ENCODE peak calls at places on chromosomes 3 and 15, in ten cellular contexts. K is Karpas-422; B is AML-193; L is activated CD8-positive, alpha-beta T cell treated with anti-CD3 and anti-CD28 coated beads, Interleukin-2, amount 10 ng/mL, durations not matched to agents 7 days and 5 days; W is ureter; P is B cell; H is dorsolateral prefrontal cortex; Z is fibroblast of pulmonary artery; O is activated CD4-positive, alpha-beta T cell treated with anti-CD3 and anti-CD28 coated beads for 48 hours; V is NCI-H1105. Q is an unnamed sample.

GRCh38 chr3:64327039-64327804 is 102.0 kb upstream of the PRICKLE2 start:
- DNase-seq in K (no peak), B (no peak), L (no peak), W (peak), P (no peak), H (peak), Z (peak), O (no peak), V (no peak), Q (no peak)

GRCh38 chr15:92574566-92574965 is 81.0 kb downstream of the FAM174B start:
- DNase-seq in K (no peak), B (no peak), L (no peak), W (no peak), P (no peak), H (no peak), Z (no peak), O (no peak), V (no peak), Q (no peak)

GRCh38 chr15:101347454-101347853 is 52.4 kb upstream of the SNRPA1 start:
- DNase-seq in K (no peak), B (no peak), L (no peak), W (no peak), P (no peak), H (no peak), Z (no peak), O (no peak), V (no peak), Q (no peak)

GRCh38 chr15:29968099-29968892 is 114.5 kb upstream of the GOLGA8J start:
- DNase-seq in K (no peak), B (no peak), L (no peak), W (no peak), P (no peak), H (peak), Z (no peak), O (no peak), V (no peak), Q (no peak)

GRCh38 chr3:23017800-23018199 is 185.3 kb upstream of the UBE2E2 start:
- DNase-seq in K (no peak), B (no peak), L (no peak), W (no peak), P (no peak), H (no peak), Z (peak), O (no peak), V (no peak), Q (no peak)

GRCh38 chr15:48962662-48963523 is 826 bp downstream of the SHC4 start:
- DNase-seq in K (no peak), B (no peak), L (peak), W (no peak), P (no peak), H (peak), Z (peak), O (no peak), V (no peak), Q (no peak)

GRCh38 chr3:157179365-157179803 is 19.4 kb upstream of the CCNL1 start:
- DNase-seq in K (no peak), B (no peak), L (no peak), W (no peak), P (no peak), H (no peak), Z (no peak), O (no peak), V (no peak), Q (no peak)

GRCh38 chr3:10745392-10745791 is 70.6 kb upstream of the SLC6A11 start:
- DNase-seq in K (no peak), B (no peak), L (no peak), W (no peak), P (no peak), H (no peak), Z (no peak), O (no peak), V (no peak), Q (no peak)

GRCh38 chr3:42655331-42655888 is 1.9 kb downstream of the ZBTB47 start:
- DNase-seq in K (no peak), B (no peak), L (no peak), W (peak), P (no peak), H (no peak), Z (no peak), O (no peak), V (no peak), Q (no peak)

GRCh38 chr15:67548532-67548852 is 6.0 kb downstream of the MAP2K5 start:
- DNase-seq in K (no peak), B (no peak), L (no peak), W (no peak), P (no peak), H (no peak), Z (no peak), O (no peak), V (no peak), Q (no peak)

GRCh38 chr15:69713726-69714559 is 261.3 kb downstream of the RPLP1 start:
- DNase-seq in K (no peak), B (no peak), L (peak), W (no peak), P (no peak), H (no peak), Z (no peak), O (peak), V (no peak), Q (peak)

GRCh38 chr15:63122002-63122893 is 587 bp downstream of the LACTB start:
- DNase-seq in K (peak), B (peak), L (peak), W (peak), P (peak), H (peak), Z (peak), O (peak), V (peak), Q (peak)

GRCh38 chr3:53583161-53583690 is 88.8 kb downstream of the CACNA1D start:
- DNase-seq in K (no peak), B (no peak), L (no peak), W (no peak), P (no peak), H (no peak), Z (no peak), O (no peak), V (no peak), Q (no peak)

GRCh38 chr3:162610261-162610660 is 1113.7 kb downstream of the OTOL1 start:
- DNase-seq in K (no peak), B (no peak), L (no peak), W (no peak), P (no peak), H (no peak), Z (no peak), O (no peak), V (no peak), Q (no peak)

GRCh38 chr3:60523536-60523935 is 727.7 kb downstream of the FHIT start:
- DNase-seq in K (no peak), B (no peak), L (no peak), W (no peak), P (no peak), H (no peak), Z (no peak), O (no peak), V (no peak), Q (no peak)

GRCh38 chr3:66302288-66302687 is 81.5 kb downstream of the SLC25A26 start:
- DNase-seq in K (no peak), B (no peak), L (peak), W (no peak), P (no peak), H (no peak), Z (no peak), O (peak), V (no peak), Q (no peak)

GRCh38 chr3:182252802-182253201 is 540.5 kb upstream of the ATP11B start:
- DNase-seq in K (no peak), B (no peak), L (no peak), W (no peak), P (no peak), H (no peak), Z (no peak), O (no peak), V (no peak), Q (no peak)

GRCh38 chr15:34366271-34367043 is 539 bp downstream of the LPCAT4 start:
- DNase-seq in K (peak), B (peak), L (peak), W (peak), P (no peak), H (peak), Z (peak), O (peak), V (peak), Q (no peak)

GRCh38 chr3:60803156-60803555 is 448.1 kb downstream of the FHIT start:
- DNase-seq in K (no peak), B (no peak), L (no peak), W (no peak), P (no peak), H (no peak), Z (no peak), O (no peak), V (no peak), Q (no peak)

GRCh38 chr3:23004971-23005370 is 198.2 kb upstream of the UBE2E2 start:
- DNase-seq in K (no peak), B (no peak), L (no peak), W (no peak), P (no peak), H (no peak), Z (peak), O (no peak), V (no peak), Q (no peak)

GRCh38 chr3:62318365-62318751 is 55.0 kb downstream of the FEZF2 start:
- DNase-seq in K (no peak), B (no peak), L (no peak), W (no peak), P (no peak), H (no peak), Z (no peak), O (no peak), V (no peak), Q (no peak)

GRCh38 chr15:32872606-32873291 is 154.9 kb downstream of the GREM1 start:
- DNase-seq in K (peak), B (no peak), L (no peak), W (peak), P (no peak), H (no peak), Z (peak), O (no peak), V (no peak), Q (no peak)

GRCh38 chr3:20324664-20325478 is 138.9 kb upstream of the SGO1 start:
- DNase-seq in K (peak), B (no peak), L (no peak), W (no peak), P (no peak), H (no peak), Z (peak), O (no peak), V (no peak), Q (peak)

GRCh38 chr3:15815696-15816095 is 17.9 kb upstream of the ANKRD28 start:
- DNase-seq in K (peak), B (peak), L (no peak), W (no peak), P (no peak), H (no peak), Z (peak), O (no peak), V (no peak), Q (no peak)

GRCh38 chr3:194758716-194759115 is 73.0 kb downstream of the FAM43A start:
- DNase-seq in K (no peak), B (no peak), L (no peak), W (no peak), P (no peak), H (no peak), Z (no peak), O (no peak), V (no peak), Q (no peak)

GRCh38 chr15:74884428-74885223 is 5.2 kb upstream of the MPI start:
- DNase-seq in K (no peak), B (no peak), L (no peak), W (no peak), P (no peak), H (no peak), Z (peak), O (no peak), V (no peak), Q (no peak)

GRCh38 chr3:16309558-16309957 is 44.5 kb downstream of the OXNAD1 start:
- DNase-seq in K (no peak), B (peak), L (peak), W (no peak), P (no peak), H (no peak), Z (peak), O (peak), V (no peak), Q (no peak)

GRCh38 chr15:91852741-91853500 is 587 bp upstream of the SLCO3A1 start:
- DNase-seq in K (peak), B (peak), L (peak), W (peak), P (no peak), H (peak), Z (peak), O (peak), V (no peak), Q (no peak)

GRCh38 chr15:98776607-98777281 is 128.4 kb downstream of the IGF1R start:
- DNase-seq in K (no peak), B (no peak), L (peak), W (peak), P (no peak), H (no peak), Z (peak), O (peak), V (no peak), Q (no peak)

Q was measured in GM12864.